ENCODE peak calls at places on chromosomes 11 and 22, in four cellular contexts. L, R, C and V are unnamed samples.
A peak's percentile ranks its signal among the peaks of the same experiment; 100 is the strongest.

GRCh38 chr22:46517255-46517761 is 20.1 kb downstream of the CELSR1 start:
- DNase-seq in L (no peak), R (no peak), C (no peak), V (no peak)

GRCh38 chr11:130588471-130588870 is 140.0 kb downstream of the ADAMTS15 start:
- DNase-seq in L (no peak), R (no peak), C (no peak), V (no peak)

GRCh38 chr22:20137671-20138416 is 6.2 kb downstream of the ZDHHC8 start:
- DNase-seq in L (no peak), R (no peak), C (no peak), V (no peak)

GRCh38 chr11:116249561-116249960 is 523.2 kb downstream of the BUD13 start:
- DNase-seq in L (no peak), R (no peak), C (no peak), V (no peak)

GRCh38 chr11:12061851-12062560 is 48.4 kb upstream of the MICAL2 start:
- DNase-seq in L (no peak), R (no peak), C (no peak), V (no peak)

GRCh38 chr11:96486890-96487633 is 97.2 kb downstream of the JRKL start:
- DNase-seq in L (peak; percentile 84), R (peak; percentile 49), C (no peak), V (no peak)

GRCh38 chr22:26259510-26259909 is 90.2 kb downstream of the SEZ6L start:
- DNase-seq in L (peak; percentile 30), R (peak; percentile 11), C (no peak), V (peak; percentile 11)

GRCh38 chr22:36194971-36195370 is 6.6 kb downstream of the APOL4 start:
- DNase-seq in L (peak; percentile 40), R (peak; percentile 59), C (no peak), V (peak; percentile 56)

GRCh38 chr11:123020968-123021367 is 39.3 kb upstream of the BSX start:
- DNase-seq in L (peak; percentile 43), R (peak; percentile 54), C (no peak), V (no peak)

GRCh38 chr22:37178350-37179125 is 9.5 kb downstream of the C1QTNF6 start:
- DNase-seq in L (peak; percentile 67), R (peak; percentile 69), C (no peak), V (no peak)

GRCh38 chr11:72411623-72412532 is 22.5 kb downstream of the CLPB start:
- DNase-seq in L (peak; percentile 70), R (no peak), C (no peak), V (peak; percentile 35)

GRCh38 chr11:69062169-69062855 is 13.6 kb downstream of the TPCN2 start:
- DNase-seq in L (no peak), R (no peak), C (no peak), V (no peak)

GRCh38 chr11:72525466-72525865 is 91.1 kb upstream of the CLPB start:
- DNase-seq in L (no peak), R (no peak), C (no peak), V (no peak)

GRCh38 chr11:69321877-69322350 is 28.0 kb downstream of the MYEOV start:
- DNase-seq in L (no peak), R (no peak), C (no peak), V (no peak)

GRCh38 chr11:44785856-44786606 is 59.3 kb downstream of the TSPAN18 start:
- DNase-seq in L (no peak), R (peak; percentile 14), C (no peak), V (no peak)

GRCh38 chr11:125123194-125123946 is 11.9 kb upstream of the TMEM218 start:
- DNase-seq in L (no peak), R (no peak), C (no peak), V (no peak)

GRCh38 chr22:41301085-41302015 is at the start of gene ZC3H7B:
- DNase-seq in L (peak; percentile 76), R (peak; percentile 69), C (peak; percentile 28), V (peak; percentile 76)

GRCh38 chr11:62427630-62428233 is 8.9 kb downstream of the SCGB1A1 start:
- DNase-seq in L (no peak), R (no peak), C (peak; percentile 41), V (no peak)

GRCh38 chr11:27379449-27379848 is 16.4 kb upstream of the CCDC34 start:
- DNase-seq in L (no peak), R (no peak), C (no peak), V (no peak)

GRCh38 chr22:40009231-40009769 is 14.5 kb downstream of the FAM83F start:
- DNase-seq in L (no peak), R (no peak), C (no peak), V (peak; percentile 32)

GRCh38 chr22:20748082-20748481 is 25.8 kb upstream of the SERPIND1 start:
- DNase-seq in L (no peak), R (no peak), C (no peak), V (no peak)

GRCh38 chr11:78922886-78923625 is 348.4 kb upstream of the NARS2 start:
- DNase-seq in L (no peak), R (no peak), C (no peak), V (no peak)

GRCh38 chr11:78929092-78929905 is 354.6 kb upstream of the NARS2 start:
- DNase-seq in L (no peak), R (no peak), C (no peak), V (no peak)

GRCh38 chr22:23537421-23537820 is 42.7 kb downstream of the IGLL1 start:
- DNase-seq in L (no peak), R (no peak), C (no peak), V (no peak)

GRCh38 chr11:16815047-16815767 is 76.8 kb downstream of the C11orf58 start:
- DNase-seq in L (no peak), R (no peak), C (no peak), V (peak; percentile 30)

GRCh38 chr11:67455054-67455453 is at the start of gene CABP4:
- DNase-seq in L (no peak), R (no peak), C (no peak), V (no peak)
- TF ChIP-seq CHD4 in L (no peak), R (no peak), C (no peak), V (no peak)

GRCh38 chr11:32307921-32308320 is 127.4 kb downstream of the WT1 start:
- DNase-seq in L (no peak), R (no peak), C (no peak), V (no peak)

GRCh38 chr11:32307449-32307848 is 127.9 kb downstream of the WT1 start:
- DNase-seq in L (no peak), R (no peak), C (no peak), V (no peak)

GRCh38 chr11:32310218-32310601 is 125.1 kb downstream of the WT1 start:
- DNase-seq in L (no peak), R (no peak), C (no peak), V (no peak)

GRCh38 chr11:32311351-32312077 is 123.8 kb downstream of the WT1 start:
- DNase-seq in L (no peak), R (no peak), C (no peak), V (no peak)

GRCh38 chr11:32309541-32310217 is 125.7 kb downstream of the WT1 start:
- DNase-seq in L (no peak), R (no peak), C (no peak), V (no peak)
- TF ChIP-seq CHD4 in L (no peak), R (no peak), C (no peak), V (no peak)

GRCh38 chr11:87454246-87454645 is 416.5 kb downstream of the TMEM135 start:
- DNase-seq in L (no peak), R (no peak), C (peak; percentile 25), V (no peak)
- TF ChIP-seq CHD4 in L (no peak), R (no peak), C (no peak), V (no peak)

GRCh38 chr11:113862430-113862829 is 12.9 kb downstream of the USP28 start:
- DNase-seq in L (peak; percentile 79), R (peak; percentile 54), C (no peak), V (no peak)
- TF ChIP-seq CHD4 in L (no peak), R (no peak), C (no peak), V (no peak)

DNA sequence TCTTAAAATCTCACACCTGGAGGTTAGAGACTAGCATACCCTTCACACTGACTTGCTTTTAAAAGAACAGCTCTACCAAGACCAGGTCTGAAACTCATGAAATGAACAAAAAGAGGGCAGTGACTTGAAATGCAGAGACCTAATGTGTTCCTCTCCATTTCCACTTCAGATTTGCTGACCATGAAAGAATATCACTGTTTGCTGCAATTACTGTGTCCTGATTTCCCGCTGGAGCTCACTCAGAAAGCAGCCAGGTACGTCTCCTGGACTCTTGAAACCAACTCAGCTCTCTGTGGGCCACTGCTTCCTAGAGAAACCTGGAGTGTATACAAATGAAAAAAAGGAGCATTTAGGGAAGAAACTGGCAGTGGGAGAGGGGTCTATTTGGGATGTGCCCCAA is 39.2 kb downstream of the ARFGAP2 start:
- DNase-seq in L (no peak), R (no peak), C (no peak), V (no peak)
- TF ChIP-seq CHD4 in L (no peak), R (no peak), C (no peak), V (no peak)

DNA sequence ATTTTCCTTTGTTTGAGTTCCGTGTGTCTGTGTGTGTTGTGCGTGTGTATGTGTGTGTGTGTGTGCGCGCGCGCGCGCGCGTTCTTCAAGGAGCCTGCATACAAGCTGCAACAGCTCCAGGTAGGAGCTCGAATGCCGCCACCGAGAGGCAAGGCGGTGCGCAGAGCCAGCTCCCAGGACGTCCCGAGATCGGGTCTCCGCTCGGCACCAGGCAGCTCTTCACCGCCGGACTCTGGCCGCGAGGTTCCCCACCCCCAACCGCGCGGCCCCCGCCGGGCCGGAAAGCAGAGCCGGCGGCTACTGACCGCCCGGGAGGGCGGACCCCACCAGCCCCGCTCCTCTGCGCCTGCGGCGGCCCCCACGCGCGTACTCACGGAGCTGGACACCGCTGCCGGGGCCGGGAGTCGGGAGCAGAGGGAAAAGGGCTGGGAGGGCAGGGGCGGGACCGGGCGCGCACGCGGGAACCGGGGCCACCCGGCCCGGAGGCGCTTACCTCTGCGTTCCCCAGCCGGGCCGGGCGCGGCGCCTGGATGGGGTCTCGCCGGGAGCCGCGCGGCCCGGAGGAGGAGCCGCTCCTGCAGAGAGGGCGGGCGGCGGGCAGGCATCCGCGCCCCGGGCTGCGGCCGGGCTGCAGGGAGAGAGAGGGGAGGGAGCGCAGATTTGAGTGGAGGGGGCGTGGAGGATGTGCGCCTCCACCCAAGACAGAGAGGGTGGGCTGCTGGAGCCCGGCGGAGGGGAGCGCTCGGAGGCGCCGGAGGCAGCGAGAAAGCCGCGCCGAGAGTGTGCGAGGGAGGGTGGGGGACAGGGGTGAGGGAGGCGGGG is 40.3 kb upstream of the AKIP1 start:
- DNase-seq in L (no peak), R (peak; percentile 86), C (no peak), V (peak; percentile 10)
- TF ChIP-seq CHD4 in L (no peak), R (no peak), C (no peak), V (no peak)

DNA sequence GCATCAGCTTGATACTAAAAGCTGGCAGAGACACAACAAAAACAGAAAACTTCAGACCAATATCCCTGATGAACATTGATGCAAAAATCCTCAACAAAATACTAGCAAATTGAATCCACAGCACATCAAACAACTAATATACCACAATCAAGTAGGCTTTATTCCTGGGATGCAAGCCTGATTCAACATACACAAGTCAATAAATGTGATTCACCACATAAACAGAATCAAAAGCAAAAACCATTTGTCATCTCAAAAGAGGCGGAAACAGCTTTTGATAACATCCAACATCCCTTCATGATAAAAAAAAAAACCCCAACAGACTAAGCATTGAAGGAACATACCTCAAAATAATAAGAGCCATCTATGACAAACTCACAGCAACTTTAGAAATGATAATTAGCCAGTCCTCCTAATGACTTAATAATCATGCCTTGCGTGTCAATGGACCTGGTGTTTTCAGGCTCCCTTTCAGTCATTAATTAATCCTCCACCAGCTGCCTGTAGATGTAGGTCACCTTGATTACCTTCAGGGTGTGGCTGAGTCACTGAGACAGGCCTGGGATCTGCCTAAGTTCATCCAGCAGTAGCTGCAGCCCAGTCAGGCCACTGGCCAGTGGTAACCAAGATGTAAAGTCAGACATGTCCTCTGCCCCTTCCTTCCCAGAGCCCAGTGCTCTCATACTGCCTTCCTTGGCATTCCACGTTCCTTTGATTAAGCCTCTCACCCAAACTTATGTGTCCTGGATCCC is 109.8 kb downstream of the EHF start:
- DNase-seq in L (no peak), R (no peak), C (no peak), V (no peak)
- TF ChIP-seq CHD4 in L (no peak), R (no peak), C (no peak), V (no peak)

GRCh38 chr11:73950869-73951710 is at the start of gene DNAJB13:
- DNase-seq in L (peak; percentile 77), R (peak; percentile 67), C (peak; percentile 23), V (peak; percentile 82)
- TF ChIP-seq CHD4 in L (no peak), R (no peak), C (no peak), V (no peak)